ENCODE peak calls at places on chromosomes 16 and 17, in five cellular contexts. D, T, Y, H and V are unnamed samples.

GRCh38 chr17:15498107-15498506 is 30.7 kb upstream of the CDRT4 start:
- DNase-seq in D (no peak), T (no peak), Y (no peak), H (no peak), V (no peak)

GRCh38 chr16:56263711-56264608 is 72.7 kb downstream of the GNAO1 start:
- DNase-seq in D (no peak), T (no peak), Y (peak; percentile 73), H (no peak), V (no peak)

GRCh38 chr16:86740817-86741799 is 162.8 kb downstream of the FOXL1 start:
- DNase-seq in D (peak; percentile 70), T (peak; percentile 65), Y (no peak), H (peak; percentile 80), V (peak; percentile 62)

GRCh38 chr17:37087683-37088082 is 138.9 kb downstream of the AATF start:
- DNase-seq in D (no peak), T (no peak), Y (no peak), H (no peak), V (no peak)

GRCh38 chr17:40582328-40582901 is 17.1 kb upstream of the CCR7 start:
- DNase-seq in D (no peak), T (no peak), Y (peak; percentile 93), H (no peak), V (peak; percentile 79)

GRCh38 chr16:53654946-53655345 is 48.7 kb downstream of the RPGRIP1L start:
- DNase-seq in D (peak; percentile 62), T (no peak), Y (no peak), H (no peak), V (no peak)

GRCh38 chr17:78300962-78301820 is 58.7 kb downstream of the SOCS3 start:
- DNase-seq in D (no peak), T (no peak), Y (no peak), H (no peak), V (peak; percentile 86)

GRCh38 chr17:78364436-78365281 is 4.8 kb upstream of the SOCS3 start:
- DNase-seq in D (no peak), T (no peak), Y (no peak), H (no peak), V (no peak)

GRCh38 chr17:40548982-40549680 is 16.1 kb downstream of the CCR7 start:
- DNase-seq in D (peak; percentile 90), T (no peak), Y (peak; percentile 90), H (peak; percentile 98), V (peak; percentile 48)

GRCh38 chr17:81390029-81390428 is 5.2 kb upstream of the BAHCC1 start:
- DNase-seq in D (no peak), T (no peak), Y (no peak), H (no peak), V (no peak)

GRCh38 chr17:45396496-45397205 is 36.0 kb downstream of the ARHGAP27 start:
- DNase-seq in D (no peak), T (no peak), Y (no peak), H (no peak), V (no peak)

GRCh38 chr17:56593073-56593740 is at the start of gene NOG:
- DNase-seq in D (peak; percentile 59), T (no peak), Y (peak; percentile 88), H (peak; percentile 54), V (no peak)

GRCh38 chr16:57167951-57168350 is 17.9 kb downstream of the PSME3IP1 start:
- DNase-seq in D (peak; percentile 79), T (no peak), Y (no peak), H (peak; percentile 83), V (peak; percentile 77)

GRCh38 chr17:49576906-49577650 is 1.4 kb downstream of the NXPH3 start:
- DNase-seq in D (no peak), T (no peak), Y (no peak), H (no peak), V (no peak)

GRCh38 chr17:49577978-49578893 is 2.6 kb downstream of the NXPH3 start:
- DNase-seq in D (no peak), T (no peak), Y (no peak), H (no peak), V (no peak)

GRCh38 chr17:49576121-49576905 is 642 bp downstream of the NXPH3 start:
- DNase-seq in D (peak; percentile 40), T (no peak), Y (no peak), H (peak; percentile 24), V (no peak)

GRCh38 chr17:49578963-49579500 is 3.4 kb downstream of the NXPH3 start:
- DNase-seq in D (no peak), T (no peak), Y (no peak), H (no peak), V (no peak)

GRCh38 chr17:49577651-49577935 is 1.9 kb downstream of the NXPH3 start:
- DNase-seq in D (no peak), T (no peak), Y (no peak), H (no peak), V (no peak)
- H3K4me3 ChIP-seq in D (no peak overlapping the region), T (peak overlapping the region; percentile 95), Y (no peak overlapping the region), H (no peak overlapping the region), V (no peak overlapping the region)

DNA sequence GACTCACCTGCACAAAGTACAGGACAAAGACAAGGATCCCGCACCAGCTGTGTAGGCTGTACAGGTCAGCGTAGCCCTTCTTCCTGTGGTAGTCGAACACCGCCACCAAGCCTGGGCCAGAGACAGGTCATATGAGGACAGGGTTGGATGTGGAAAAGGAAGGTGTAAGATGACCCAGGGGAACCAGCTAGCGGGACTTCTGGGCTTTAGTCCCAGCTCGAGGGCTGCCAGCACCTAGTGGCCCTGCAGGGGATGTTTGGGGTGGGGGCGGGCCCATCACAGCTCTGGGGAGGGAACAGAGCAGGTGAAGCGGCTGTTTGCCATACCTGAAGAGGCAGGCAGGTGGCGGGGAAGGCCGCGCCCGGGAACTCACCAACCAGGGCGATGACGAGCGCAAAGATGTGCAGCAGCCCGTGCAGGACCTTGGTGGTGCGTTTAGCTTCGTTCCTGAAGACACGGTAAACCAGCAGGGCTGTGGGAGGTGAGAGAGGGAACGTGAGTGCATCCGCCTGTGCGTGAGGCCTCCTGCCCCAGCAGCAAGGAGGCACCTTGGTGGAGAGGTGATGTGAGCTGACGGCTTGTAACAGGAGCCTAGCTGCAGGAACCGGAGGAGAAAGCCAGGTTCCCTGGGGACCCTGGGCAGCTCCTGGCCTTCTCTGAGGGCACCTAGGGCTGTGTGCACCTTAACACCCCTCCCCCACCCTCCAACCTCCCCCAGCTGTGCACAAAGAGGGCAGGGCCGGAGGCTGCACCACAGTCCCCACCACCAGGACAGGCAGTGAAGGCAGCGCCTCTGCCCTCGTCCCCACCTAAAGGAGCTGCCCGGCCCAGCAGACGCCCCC is 10.2 kb downstream of the CYB561 start:
- DNase-seq in D (no peak), T (no peak), Y (no peak), H (no peak), V (peak; percentile 31)
- TF ChIP-seq CTCF in D (no peak), T (no peak), Y (no peak), H (no peak), V (peak; percentile 66)

DNA sequence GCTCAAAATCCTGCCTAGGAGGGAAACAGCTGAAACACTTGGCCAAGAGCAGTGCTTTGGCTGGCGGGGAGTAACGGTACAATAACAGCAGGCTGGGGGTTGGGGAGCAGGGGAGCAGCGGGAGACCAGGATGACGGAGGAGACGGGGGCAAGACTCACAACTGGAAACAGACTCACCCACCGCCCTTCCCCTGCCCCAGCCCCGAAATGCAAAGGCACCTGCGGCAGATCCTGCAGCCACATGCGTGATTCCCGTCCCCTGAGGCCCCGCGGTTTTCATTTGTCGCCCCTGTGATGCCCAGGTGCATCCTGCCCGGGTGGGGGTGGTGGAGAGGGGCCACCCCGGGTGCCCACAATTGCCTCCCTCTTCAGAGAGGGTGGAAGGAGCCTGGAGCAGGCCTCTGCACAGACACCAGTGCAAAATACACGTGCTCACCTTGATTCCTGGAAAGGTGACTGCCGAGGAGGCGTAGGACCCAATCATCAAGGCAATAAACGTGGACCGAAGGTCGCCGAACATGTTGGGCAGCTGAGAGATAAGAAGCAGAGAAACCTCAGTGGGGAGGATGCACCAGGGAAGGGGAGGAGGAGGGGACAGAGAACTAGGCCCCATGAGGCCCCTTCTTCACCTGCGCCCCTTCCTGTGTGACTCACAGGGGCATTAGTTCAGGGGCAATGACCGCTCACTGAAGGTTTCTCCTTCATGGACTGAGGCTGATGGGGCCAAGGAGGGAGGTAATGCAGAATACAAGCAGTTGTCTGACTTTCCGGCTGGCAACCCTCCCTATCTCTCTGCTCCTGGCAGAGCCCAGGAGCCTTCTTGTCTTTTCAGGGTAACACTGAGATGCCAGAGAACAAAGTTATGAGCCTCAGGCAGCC is 30.4 kb upstream of the PITPNA start:
- DNase-seq in D (no peak), T (no peak), Y (no peak), H (no peak), V (no peak)
- H3K4me3 ChIP-seq in D (no peak overlapping the region), T (no peak overlapping the region), Y (no peak overlapping the region), H (no peak overlapping the region), V (no peak overlapping the region)

DNA sequence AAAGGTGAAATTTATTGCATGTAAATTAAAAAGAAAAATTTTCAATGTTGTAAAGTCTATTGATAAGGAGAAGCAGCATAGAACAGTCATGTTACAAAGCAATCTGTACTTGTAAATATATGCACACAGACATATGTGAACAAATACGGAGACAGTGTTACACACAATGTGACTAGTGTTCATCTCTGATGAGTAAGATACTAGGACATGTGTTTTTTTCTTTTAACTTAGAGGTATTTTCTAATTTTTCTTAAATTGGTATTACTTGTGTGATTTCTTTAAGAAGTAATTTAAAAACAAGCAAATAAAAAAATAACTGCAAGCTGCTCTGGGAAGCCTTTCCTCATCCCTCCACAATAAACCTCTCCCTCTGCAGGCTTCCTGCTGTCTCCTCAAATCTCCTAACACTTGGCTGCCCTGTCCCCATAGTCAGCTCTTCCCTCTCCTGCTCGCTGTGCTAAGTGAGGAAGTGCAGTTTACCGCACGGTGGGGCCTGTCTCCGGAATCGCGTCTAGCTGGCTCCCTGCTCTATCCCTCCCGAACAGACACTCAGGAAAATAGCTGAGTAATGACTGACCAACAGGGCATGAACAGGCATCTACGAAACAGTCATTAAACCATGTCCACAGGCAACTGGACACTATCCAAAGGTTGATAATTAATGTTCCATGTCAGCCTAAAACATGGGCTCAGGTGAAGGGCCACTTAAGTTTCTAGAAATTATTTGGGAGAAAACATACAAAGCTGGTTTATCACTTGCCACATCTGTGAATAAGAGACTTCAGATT is 35.9 kb downstream of the CMTM4 start:
- DNase-seq in D (peak; percentile 86), T (peak; percentile 28), Y (peak; percentile 89), H (peak; percentile 84), V (peak; percentile 86)
- TF ChIP-seq CTCF in D (peak; percentile 48), T (peak; percentile 7), Y (no peak), H (peak; percentile 38), V (peak; percentile 38)

DNA sequence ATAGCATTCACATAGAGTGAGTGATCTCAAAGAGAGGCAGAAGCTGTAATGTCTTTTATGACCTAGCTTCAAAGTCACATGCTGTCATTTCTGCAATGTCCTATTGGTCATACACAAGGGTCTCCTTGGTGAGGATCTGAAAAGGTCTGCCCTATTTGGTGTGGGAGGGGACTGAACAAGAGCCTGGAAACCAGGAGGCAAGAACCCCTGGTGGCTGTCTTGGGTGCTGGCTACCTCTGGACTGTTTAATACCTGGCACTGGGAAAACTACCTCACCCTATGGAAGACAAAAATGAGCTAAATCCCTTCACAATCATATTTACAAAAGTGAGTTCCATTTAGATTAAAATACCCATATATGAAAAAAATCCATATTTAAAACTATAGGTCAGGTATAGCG is 9.0 kb downstream of the KCTD13 start:
- DNase-seq in D (no peak), T (no peak), Y (no peak), H (no peak), V (no peak)
- H3K4me3 ChIP-seq in D (no peak overlapping the region), T (no peak overlapping the region), Y (no peak overlapping the region), H (no peak overlapping the region), V (no peak overlapping the region)

GRCh38 chr17:63102034-63102433 is 136.0 kb downstream of the TANC2 start:
- DNase-seq in D (no peak), T (no peak), Y (no peak), H (no peak), V (no peak)
- TF ChIP-seq CTCF in D (no peak), T (no peak), Y (no peak), H (no peak), V (no peak)